ENCODE peak calls at places on chromosomes 12 and 14, in six cellular contexts. X is WTC11, I is HepG2, P is K562, C is HCT116, L is GM12878. J is an unnamed sample.

GRCh38 chr12:127401005-127401404 is 866.0 kb upstream of the TMEM132C start:
- DNase-seq in X (no peak), I (no peak), P (no peak), C (no peak), L (no peak), J (no peak)

GRCh38 chr14:71242237-71242748 is 335.0 kb downstream of the PCNX1 start:
- DNase-seq in X (no peak), I (no peak), P (no peak), C (no peak), L (no peak), J (no peak)

GRCh38 chr12:113062502-113063395 is 6.2 kb downstream of the DTX1 start:
- DNase-seq in X (no peak), I (no peak), P (no peak), C (no peak), L (no peak), J (no peak)

GRCh38 chr14:28254768-28255167 is 511.8 kb upstream of the FOXG1 start:
- DNase-seq in X (no peak), I (no peak), P (no peak), C (no peak), L (no peak), J (no peak)

GRCh38 chr12:30106204-30106603 is 322.5 kb upstream of the TMTC1 start:
- DNase-seq in X (no peak), I (no peak), P (no peak), C (no peak), L (no peak), J (no peak)

GRCh38 chr12:16523570-16524331 is 82.2 kb downstream of the LMO3 start:
- DNase-seq in X (no peak), I (no peak), P (no peak), C (no peak), L (no peak), J (no peak)

GRCh38 chr12:106429636-106430035 is 72.1 kb downstream of the POLR3B start:
- DNase-seq in X (no peak), I (no peak), P (no peak), C (no peak), L (no peak), J (no peak)

GRCh38 chr14:66281036-66281776 is 205.0 kb upstream of the CCDC196 start:
- DNase-seq in X (no peak), I (no peak), P (no peak), C (no peak), L (no peak), J (no peak)

GRCh38 chr14:62002636-62003035 is 240.4 kb downstream of the SNAPC1 start:
- DNase-seq in X (no peak), I (no peak), P (no peak), C (no peak), L (no peak), J (no peak)

GRCh38 chr12:114636723-114637480 is 47.1 kb downstream of the TBX3 start:
- DNase-seq in X (peak; percentile 38), I (no peak), P (no peak), C (no peak), L (no peak), J (no peak)

GRCh38 chr14:55352201-55352600 is 59.4 kb downstream of the ATG14 start:
- DNase-seq in X (no peak), I (no peak), P (no peak), C (no peak), L (no peak), J (peak; percentile 22)

GRCh38 chr12:5988659-5989116 is 43.6 kb upstream of the ANO2 start:
- DNase-seq in X (peak; percentile 92), I (peak; percentile 37), P (peak; percentile 60), C (peak; percentile 61), L (peak; percentile 4), J (peak; percentile 75)

GRCh38 chr14:89672636-89673279 is 255.7 kb upstream of the FOXN3 start:
- DNase-seq in X (no peak), I (peak; percentile 39), P (no peak), C (no peak), L (no peak), J (no peak)

DNA sequence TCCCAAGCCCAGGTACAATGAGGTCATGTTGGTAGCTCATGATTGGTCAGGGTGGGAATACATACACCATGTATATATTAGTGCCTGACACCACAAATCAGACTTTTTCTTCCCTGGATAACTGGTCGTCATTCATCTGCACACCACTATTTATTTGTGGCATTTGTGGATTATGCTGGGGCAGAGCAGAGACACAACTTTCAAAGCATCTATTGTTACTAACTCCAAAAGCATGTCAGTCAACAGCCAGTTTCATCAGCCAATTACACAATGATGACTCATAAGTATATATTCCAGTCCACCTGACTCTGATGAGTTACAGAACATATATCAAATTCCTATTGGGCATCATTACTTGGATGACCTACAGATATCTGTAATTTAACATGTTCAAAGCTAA is 181.7 kb downstream of the ADAMTS20 start:
- DNase-seq in X (no peak), I (peak; percentile 13), P (no peak), C (peak; percentile 76), L (no peak), J (no peak)
- TF ChIP-seq ATF3 in X (no peak), I (no peak), P (no peak), C (peak; percentile 88), L (no peak), J (no peak)

DNA sequence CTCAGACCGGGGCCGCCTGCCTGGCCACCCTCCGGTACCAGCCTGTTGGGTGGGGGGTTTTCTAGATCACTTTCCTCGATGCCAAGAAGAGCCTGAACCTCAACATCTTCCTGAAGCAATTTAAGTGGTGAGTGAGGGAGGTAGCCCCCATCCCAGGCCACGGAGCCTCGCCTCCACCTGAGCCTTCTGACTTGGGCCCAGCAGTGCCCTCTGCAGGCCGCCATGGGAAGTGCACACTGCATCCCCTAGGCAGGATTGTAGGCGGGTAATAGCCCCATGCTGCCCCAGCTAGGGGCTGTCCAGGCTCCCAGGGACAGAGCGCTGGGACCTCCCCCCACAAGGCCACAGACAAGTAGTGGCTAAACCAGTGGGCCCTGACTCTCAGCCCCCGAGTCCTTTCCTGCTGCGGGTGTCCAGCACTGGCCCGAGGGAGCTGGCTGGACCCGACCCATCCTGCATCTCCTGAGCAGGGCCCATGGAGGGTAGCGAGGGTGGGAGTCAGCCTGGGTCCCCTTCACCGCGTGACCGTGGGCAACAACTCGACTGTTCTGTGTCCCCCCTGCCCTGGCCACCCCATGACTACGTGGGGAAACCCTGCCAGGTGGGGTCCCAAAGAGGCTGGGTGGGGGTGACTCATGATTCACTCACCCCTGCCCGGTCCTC is 15.3 kb upstream of the ADSS1 start:
- DNase-seq in X (peak; percentile 90), I (peak; percentile 35), P (peak; percentile 76), C (no peak), L (no peak), J (peak; percentile 96)
- TF ChIP-seq ATF3 in X (no peak), I (no peak), P (no peak), C (no peak), L (no peak), J (no peak)

GRCh38 chr12:46674818-46675217 is 151.0 kb downstream of the SLC38A4 start:
- DNase-seq in X (no peak), I (no peak), P (no peak), C (no peak), L (no peak), J (no peak)
- TF ChIP-seq ATF3 in X (no peak), I (no peak), P (no peak), C (no peak), L (no peak), J (no peak)

GRCh38 chr14:51297066-51297465 is 57.0 kb downstream of the TMX1 start:
- DNase-seq in X (no peak), I (no peak), P (no peak), C (no peak), L (no peak), J (no peak)

GRCh38 chr14:51294951-51295350 is 54.9 kb downstream of the TMX1 start:
- DNase-seq in X (no peak), I (no peak), P (no peak), C (no peak), L (no peak), J (no peak)

GRCh38 chr14:51293149-51293925 is 53.3 kb downstream of the TMX1 start:
- DNase-seq in X (no peak), I (no peak), P (no peak), C (no peak), L (no peak), J (no peak)

GRCh38 chr14:51293926-51294290 is 53.9 kb downstream of the TMX1 start:
- DNase-seq in X (no peak), I (no peak), P (no peak), C (no peak), L (no peak), J (no peak)

GRCh38 chr14:51295666-51296263 is 55.7 kb downstream of the TMX1 start:
- DNase-seq in X (no peak), I (no peak), P (no peak), C (no peak), L (no peak), J (no peak)
- TF ChIP-seq ATF3 in X (no peak), I (no peak), P (no peak), C (no peak), L (no peak), J (no peak)